ENCODE peak calls at places on chromosomes 1 and 21, in four cellular contexts. T is HT-29, U is RWPE1, R is globus pallidus. N is an unnamed sample.

GRCh38 chr1:53505891-53506290 is 46.7 kb downstream of the DMRTB1 start:
- DNase-seq in U (no peak), T (no peak), R (no peak), N (no peak)

GRCh38 chr1:38818706-38819439 is 40.7 kb downstream of the RRAGC start:
- DNase-seq in U (no peak), T (no peak), R (no peak), N (no peak)

GRCh38 chr1:109508873-109509175 is 703 bp downstream of the AMIGO1 start:
- DNase-seq in T (no peak), R (no peak), U (no peak), N (no peak)

GRCh38 chr1:159005676-159006075 is 4.0 kb upstream of the IFI16 start:
- DNase-seq in T (no peak), R (no peak), U (no peak), N (no peak)

GRCh38 chr1:57017201-57017600 is 51.4 kb upstream of the C8B start:
- DNase-seq in R (no peak), U (no peak), T (no peak), N (no peak)

GRCh38 chr1:151897861-151898468 is 11.3 kb downstream of the THEM4 start:
- DNase-seq in U (no peak), T (peak), R (no peak), N (no peak)

GRCh38 chr1:24142546-24143431 is at the start of gene IL22RA1:
- DNase-seq in U (peak), T (peak), R (no peak), N (no peak)

GRCh38 chr21:28253378-28253777 is 739.3 kb downstream of the LTN1 start:
- DNase-seq in T (no peak), R (no peak), U (peak), N (no peak)

GRCh38 chr1:45327644-45328515 is 1.2 kb downstream of the HPDL start:
- DNase-seq in U (no peak), T (peak), R (no peak), N (no peak)

GRCh38 chr1:108896160-108897150 is 19.7 kb downstream of the GPSM2 start:
- DNase-seq in T (no peak), R (peak), U (no peak), N (peak)

GRCh38 chr1:74591954-74592353 is 79.5 kb upstream of the LRRC53 start:
- DNase-seq in R (no peak), U (no peak), T (no peak), N (no peak)

GRCh38 chr1:6185151-6185550 is 5.0 kb upstream of the CHD5 start:
- DNase-seq in U (no peak), T (no peak), R (no peak), N (no peak)

N was measured in putamen.